ENCODE peak calls at places on chromosome 6, in four cellular contexts. One of them, this sample, is unnamed.

GRCh38 chr6:129235167-129236072 is 352.5 kb downstream of the LAMA2 start:
- DNase-seq in HepG2: no peak
- DNase-seq in K562: no peak
- DNase-seq in GM12878: no peak
- DNase-seq in this sample: no peak

GRCh38 chr6:37103169-37104039 is 66.5 kb upstream of the PIM1 start:
- DNase-seq in GM12878: no peak
- DNase-seq in HepG2: peak; percentile 85
- DNase-seq in K562: peak; percentile 97
- DNase-seq in this sample: peak; percentile 58

GRCh38 chr6:42352856-42353564 is 98.7 kb downstream of the TRERF1 start:
- DNase-seq in K562: no peak
- DNase-seq in HepG2: no peak
- DNase-seq in GM12878: no peak
- DNase-seq in this sample: no peak

GRCh38 chr6:69732640-69733039 is 64.2 kb downstream of the LMBRD1 start:
- DNase-seq in K562: peak; percentile 17
- DNase-seq in HepG2: no peak
- DNase-seq in GM12878: peak; percentile 11
- DNase-seq in this sample: no peak

GRCh38 chr6:7424967-7425807 is 35.6 kb downstream of the RIOK1 start:
- DNase-seq in K562: no peak
- DNase-seq in HepG2: peak; percentile 79
- DNase-seq in GM12878: no peak
- DNase-seq in this sample: no peak

GRCh38 chr6:160355001-160355400 is 6.8 kb downstream of the SLC22A3 start:
- DNase-seq in HepG2: no peak
- DNase-seq in K562: no peak
- DNase-seq in GM12878: no peak
- DNase-seq in this sample: no peak

GRCh38 chr6:7146079-7146828 is 38.5 kb downstream of the RREB1 start:
- DNase-seq in HepG2: peak; percentile 84
- DNase-seq in K562: no peak
- DNase-seq in GM12878: no peak
- DNase-seq in this sample: no peak

GRCh38 chr6:136782021-136782770 is 10.1 kb downstream of the MAP3K5 start:
- DNase-seq in HepG2: no peak
- DNase-seq in K562: no peak
- DNase-seq in GM12878: no peak
- DNase-seq in this sample: no peak

GRCh38 chr6:137016366-137016765 is 28.4 kb downstream of the IL20RA start:
- DNase-seq in K562: no peak
- DNase-seq in HepG2: no peak
- DNase-seq in GM12878: no peak
- DNase-seq in this sample: no peak

GRCh38 chr6:7463785-7464184 is 74.2 kb downstream of the RIOK1 start:
- DNase-seq in HepG2: peak; percentile 81
- DNase-seq in K562: no peak
- DNase-seq in GM12878: no peak
- DNase-seq in this sample: no peak

GRCh38 chr6:149450679-149451360 is 34.0 kb downstream of the ZC3H12D start:
- DNase-seq in HepG2: no peak
- DNase-seq in GM12878: no peak
- DNase-seq in K562: no peak
- DNase-seq in this sample: peak; percentile 54

GRCh38 chr6:111720931-111721496 is 115.3 kb upstream of the TRAF3IP2 start:
- DNase-seq in K562: no peak
- DNase-seq in HepG2: no peak
- DNase-seq in GM12878: no peak
- DNase-seq in this sample: no peak

GRCh38 chr6:135419162-135419561 is 78.4 kb downstream of the AHI1 start:
- DNase-seq in GM12878: no peak
- DNase-seq in HepG2: no peak
- DNase-seq in K562: no peak
- DNase-seq in this sample: no peak

GRCh38 chr6:135426833-135427232 is 70.7 kb downstream of the AHI1 start:
- DNase-seq in GM12878: no peak
- DNase-seq in K562: no peak
- DNase-seq in HepG2: peak; percentile 84
- DNase-seq in this sample: no peak

GRCh38 chr6:135424385-135424784 is 73.2 kb downstream of the AHI1 start:
- DNase-seq in HepG2: no peak
- DNase-seq in GM12878: no peak
- DNase-seq in K562: no peak
- DNase-seq in this sample: no peak

GRCh38 chr6:135428078-135428477 is 69.5 kb downstream of the AHI1 start:
- DNase-seq in GM12878: no peak
- DNase-seq in HepG2: no peak
- DNase-seq in K562: no peak
- DNase-seq in this sample: no peak

DNA sequence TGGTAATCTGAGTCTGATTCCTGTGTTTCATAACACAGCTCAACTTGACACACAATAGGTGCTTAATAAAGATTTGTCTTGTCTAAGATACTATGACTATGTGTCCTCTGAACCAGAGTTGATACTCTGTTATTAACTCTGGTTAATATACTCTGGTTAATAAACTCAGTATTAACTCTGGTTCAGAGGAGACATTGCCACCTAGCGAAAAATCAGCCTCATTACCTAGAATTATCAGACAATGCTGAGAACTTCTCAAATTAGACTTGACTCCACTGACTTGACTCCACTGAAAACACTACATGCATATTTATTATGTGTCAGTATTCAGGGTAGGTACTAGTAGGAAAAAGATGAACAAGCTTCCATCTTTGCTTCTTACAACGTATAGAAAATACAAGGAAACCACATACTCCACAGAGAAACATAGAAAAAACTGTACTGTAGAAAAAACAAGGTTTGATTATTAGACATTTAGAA is 73.9 kb downstream of the AHI1 start:
- DNase-seq in HepG2: peak; percentile 52
- DNase-seq in K562: peak; percentile 29
- DNase-seq in GM12878: peak; percentile 16
- DNase-seq in this sample: no peak
- TF ChIP-seq ETV6 in HepG2: no peak
- TF ChIP-seq ETV6 in K562: no peak
- TF ChIP-seq ETV6 in GM12878: no peak
- TF ChIP-seq ETV6 in this sample: no peak

GRCh38 chr6:131225959-131226358 is 90.7 kb downstream of the AKAP7 start:
- DNase-seq in K562: no peak
- DNase-seq in HepG2: no peak
- DNase-seq in GM12878: no peak
- DNase-seq in this sample: no peak
- TF ChIP-seq CREB1 in K562: no peak
- TF ChIP-seq CREB1 in HepG2: no peak
- TF ChIP-seq CREB1 in GM12878: no peak
- TF ChIP-seq CREB1 in this sample: no peak

GRCh38 chr6:12882761-12883290 is 166.3 kb downstream of the PHACTR1 start:
- DNase-seq in K562: no peak
- DNase-seq in GM12878: no peak
- DNase-seq in HepG2: no peak
- DNase-seq in this sample: no peak

GRCh38 chr6:12886961-12887775 is 170.6 kb downstream of the PHACTR1 start:
- DNase-seq in HepG2: no peak
- DNase-seq in K562: no peak
- DNase-seq in GM12878: no peak
- DNase-seq in this sample: no peak

GRCh38 chr6:12890171-12890790 is 173.7 kb downstream of the PHACTR1 start:
- DNase-seq in HepG2: peak; percentile 24
- DNase-seq in GM12878: no peak
- DNase-seq in K562: peak; percentile 62
- DNase-seq in this sample: peak; percentile 70

GRCh38 chr6:12884983-12885382 is 168.4 kb downstream of the PHACTR1 start:
- DNase-seq in HepG2: no peak
- DNase-seq in K562: no peak
- DNase-seq in GM12878: no peak
- DNase-seq in this sample: no peak
- TF ChIP-seq ETV6 in HepG2: no peak
- TF ChIP-seq ETV6 in K562: no peak
- TF ChIP-seq ETV6 in GM12878: no peak
- TF ChIP-seq ETV6 in this sample: no peak

DNA sequence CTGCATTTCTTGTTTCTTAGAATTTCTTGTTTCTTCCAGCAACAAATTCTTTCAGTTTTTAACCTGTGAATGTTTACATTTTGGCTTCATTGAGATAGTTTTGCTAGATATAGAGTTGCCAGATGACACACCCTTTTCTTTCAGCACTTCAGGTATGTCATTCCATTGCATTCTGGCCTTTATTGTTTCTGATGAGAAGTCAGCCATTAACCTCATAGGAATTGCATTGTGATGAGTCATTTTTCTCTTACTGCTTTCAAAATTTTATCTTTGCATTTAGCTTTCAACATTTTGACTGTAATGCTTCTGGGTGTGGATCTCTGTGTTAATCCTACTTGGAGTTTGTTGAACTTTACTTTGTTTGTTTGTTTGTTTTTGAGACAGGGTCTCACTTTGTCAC is 440.3 kb upstream of the HS3ST5 start:
- DNase-seq in K562: no peak
- DNase-seq in GM12878: no peak
- DNase-seq in HepG2: no peak
- DNase-seq in this sample: no peak
- TF ChIP-seq CREB1 in K562: no peak
- TF ChIP-seq CREB1 in GM12878: no peak
- TF ChIP-seq CREB1 in HepG2: no peak
- TF ChIP-seq CREB1 in this sample: no peak

GRCh38 chr6:140544431-140544830 is 1170.0 kb upstream of the CITED2 start:
- DNase-seq in K562: no peak
- DNase-seq in HepG2: no peak
- DNase-seq in GM12878: no peak
- DNase-seq in this sample: no peak
- TF ChIP-seq ETV6 in K562: no peak
- TF ChIP-seq ETV6 in HepG2: no peak
- TF ChIP-seq ETV6 in GM12878: no peak
- TF ChIP-seq ETV6 in this sample: no peak

GRCh38 chr6:168700880-168701279 is 259.9 kb downstream of the SMOC2 start:
- DNase-seq in GM12878: no peak
- DNase-seq in K562: no peak
- DNase-seq in HepG2: no peak
- DNase-seq in this sample: no peak
- TF ChIP-seq CREB1 in GM12878: no peak
- TF ChIP-seq CREB1 in K562: no peak
- TF ChIP-seq CREB1 in HepG2: no peak
- TF ChIP-seq CREB1 in this sample: no peak

GRCh38 chr6:84415068-84415467 is 187.6 kb upstream of the CEP162 start:
- DNase-seq in K562: no peak
- DNase-seq in GM12878: no peak
- DNase-seq in HepG2: no peak
- DNase-seq in this sample: no peak

GRCh38 chr6:84414531-84414930 is 187.1 kb upstream of the CEP162 start:
- DNase-seq in K562: no peak
- DNase-seq in GM12878: no peak
- DNase-seq in HepG2: no peak
- DNase-seq in this sample: no peak

GRCh38 chr6:84416043-84416657 is 188.7 kb upstream of the CEP162 start:
- DNase-seq in K562: no peak
- DNase-seq in GM12878: no peak
- DNase-seq in HepG2: no peak
- DNase-seq in this sample: no peak

GRCh38 chr6:84417261-84417660 is 189.8 kb upstream of the CEP162 start:
- DNase-seq in K562: no peak
- DNase-seq in GM12878: no peak
- DNase-seq in HepG2: no peak
- DNase-seq in this sample: no peak

DNA sequence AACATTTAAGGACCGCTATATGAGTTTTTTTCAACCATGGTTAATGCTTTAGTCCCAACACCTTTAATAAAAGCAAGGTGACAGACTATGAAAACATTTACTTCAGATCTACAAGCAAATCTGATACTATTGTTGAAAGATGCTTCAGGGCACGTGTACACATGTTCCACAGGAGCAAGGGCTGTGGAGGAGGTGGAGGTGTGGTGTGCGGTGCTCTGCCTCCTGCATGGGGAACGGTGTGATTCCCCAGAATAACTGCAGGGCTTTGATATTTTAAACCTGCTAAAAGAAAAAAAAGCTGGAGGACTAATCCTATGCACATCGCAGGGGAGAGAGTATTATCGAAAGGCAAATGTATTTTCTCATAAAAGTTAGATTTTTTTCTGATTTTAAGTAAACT is 188.1 kb upstream of the CEP162 start:
- DNase-seq in K562: no peak
- DNase-seq in GM12878: no peak
- DNase-seq in HepG2: no peak
- DNase-seq in this sample: no peak
- TF ChIP-seq ETV6 in K562: no peak
- TF ChIP-seq ETV6 in GM12878: no peak
- TF ChIP-seq ETV6 in HepG2: no peak
- TF ChIP-seq ETV6 in this sample: no peak

GRCh38 chr6:30683137-30683979 is 3.1 kb downstream of the PPP1R18 start:
- DNase-seq in GM12878: no peak
- DNase-seq in HepG2: no peak
- DNase-seq in K562: no peak
- DNase-seq in this sample: no peak
- TF ChIP-seq CREB1 in GM12878: no peak
- TF ChIP-seq CREB1 in HepG2: no peak
- TF ChIP-seq CREB1 in K562: no peak
- TF ChIP-seq CREB1 in this sample: no peak

DNA sequence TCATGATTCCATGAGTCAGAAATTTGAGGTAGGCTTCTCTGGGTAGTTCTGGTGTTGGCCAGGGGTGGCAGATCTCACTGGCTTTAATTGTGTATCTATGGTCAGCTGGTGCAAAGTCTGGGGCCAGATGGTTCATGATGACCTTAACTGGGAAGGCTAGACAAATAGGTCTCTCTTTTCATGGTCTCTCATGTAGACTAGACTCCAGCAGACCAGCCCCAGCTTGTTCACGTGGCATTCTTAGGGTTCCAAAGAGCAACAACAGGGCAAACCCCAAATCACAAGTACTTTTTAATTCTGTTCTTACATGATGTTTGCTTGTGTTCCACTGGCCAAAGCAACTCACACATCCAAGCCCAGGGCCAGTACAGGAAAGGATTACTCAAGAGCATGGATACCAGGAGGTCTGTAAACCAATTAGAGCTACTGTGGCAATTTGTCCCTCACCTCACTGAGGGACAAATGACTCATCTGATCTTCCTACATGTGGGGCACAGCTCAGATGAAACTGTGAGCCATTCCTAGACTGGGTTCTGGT is 79.5 kb upstream of the PBOV1 start:
- DNase-seq in HepG2: peak; percentile 65
- DNase-seq in K562: no peak
- DNase-seq in GM12878: no peak
- DNase-seq in this sample: no peak
- TF ChIP-seq ETV6 in HepG2: no peak
- TF ChIP-seq ETV6 in K562: no peak
- TF ChIP-seq ETV6 in GM12878: no peak
- TF ChIP-seq ETV6 in this sample: no peak